ENCODE peak calls at places on chromosomes 2 and 18, in five cellular contexts. B is aorta, X is body of pancreas, Z is mesenchymal stem cell, S is Peyer's patch. Y is an unnamed sample. For H3K36me3, the result is how much of the 10 kb centered on the place peaks cover.

GRCh38 chr2:104848526-104848925 is 5.4 kb upstream of the POU3F3 start:
- DNase-seq in X (no peak), Z (no peak), S (no peak), B (no peak), Y (no peak)

GRCh38 chr2:169363570-169364150 is 1.3 kb upstream of the LRP2 start:
- DNase-seq in S (no peak), B (peak), Z (peak), X (peak), Y (peak)

GRCh38 chr2:113079123-113079522 is 11.4 kb downstream of the IL1F10 start:
- DNase-seq in B (no peak), Z (no peak), S (no peak), X (no peak), Y (no peak)

GRCh38 chr2:64873472-64873924 is 115.7 kb upstream of the SLC1A4 start:
- DNase-seq in Z (peak), X (peak), B (peak), S (peak), Y (peak)

GRCh38 chr18:5546660-5547059 is 2.9 kb upstream of the EPB41L3 start:
- DNase-seq in S (no peak), Z (no peak), B (no peak), X (no peak), Y (no peak)

GRCh38 chr2:190328748-190329147 is 9.1 kb upstream of the HIBCH start:
- DNase-seq in Z (no peak), B (no peak), X (no peak), S (no peak), Y (no peak)

GRCh38 chr18:1094408-1094807 is 189.7 kb downstream of the ADCYAP1 start:
- DNase-seq in Z (peak), X (no peak), S (no peak), B (no peak), Y (no peak)

GRCh38 chr2:219289537-219290361 is 10.6 kb downstream of the DNAJB2 start:
- DNase-seq in Z (peak), X (peak), S (no peak), B (peak), Y (peak)

GRCh38 chr2:128473175-128474013 is 154.7 kb upstream of the HS6ST1 start:
- DNase-seq in B (no peak), Z (peak), X (no peak), S (no peak), Y (no peak)

GRCh38 chr2:110716959-110717645 is 15.3 kb upstream of the ACOXL start:
- DNase-seq in S (no peak), B (no peak), Z (peak), X (no peak), Y (no peak)

GRCh38 chr2:73232471-73233153 is 427 bp downstream of the PRADC1 start:
- DNase-seq in B (no peak), S (no peak), X (peak), Z (no peak), Y (no peak)

GRCh38 chr2:238203104-238203972 is at the start of gene ILKAP:
- DNase-seq in X (peak), S (peak), B (peak), Z (peak), Y (peak)

GRCh38 chr2:200156140-200156858 is 150.2 kb upstream of the SPATS2L start:
- DNase-seq in B (no peak), Z (peak), X (no peak), S (no peak), Y (no peak)

GRCh38 chr2:42446503-42447271 is 47.1 kb downstream of the KCNG3 start:
- DNase-seq in S (no peak), B (no peak), X (no peak), Z (no peak), Y (no peak)

GRCh38 chr2:214853906-214854305 is 44.4 kb upstream of the BARD1 start:
- DNase-seq in X (no peak), S (no peak), B (no peak), Z (no peak), Y (no peak)

GRCh38 chr18:35201502-35201901 is 39.3 kb upstream of the ZNF397 start:
- DNase-seq in B (no peak), S (no peak), Z (no peak), X (no peak), Y (no peak)

GRCh38 chr2:150063950-150064549 is 423.4 kb downstream of the RND3 start:
- DNase-seq in X (no peak), Z (no peak), S (no peak), B (no peak), Y (no peak)

GRCh38 chr2:66539452-66539851 is 104.5 kb downstream of the MEIS1 start:
- DNase-seq in X (no peak), B (no peak), S (no peak), Z (no peak), Y (no peak)

GRCh38 chr2:127032601-127033000 is 74.4 kb downstream of the BIN1 start:
- DNase-seq in S (no peak), X (no peak), Z (peak), B (no peak), Y (no peak)

GRCh38 chr2:31515586-31515985 is 65.2 kb downstream of the SRD5A2 start:
- DNase-seq in Z (no peak), B (no peak), S (no peak), X (no peak), Y (no peak)

GRCh38 chr2:170217778-170218251 is 39.9 kb downstream of the MYO3B start:
- DNase-seq in B (no peak), X (no peak), S (no peak), Z (no peak), Y (no peak)

GRCh38 chr18:49006641-49007136 is 55.9 kb upstream of the SMAD7 start:
- DNase-seq in B (no peak), Z (no peak), X (no peak), S (no peak), Y (peak)

GRCh38 chr2:223108376-223109100 is 56.5 kb downstream of the KCNE4 start:
- DNase-seq in B (no peak), S (no peak), X (no peak), Z (peak), Y (no peak)

GRCh38 chr18:79617521-79618500 is 61.8 kb upstream of the CTDP1 start:
- DNase-seq in Z (no peak), X (no peak), S (peak), B (peak), Y (peak)

GRCh38 chr2:144890828-144891227 is 370.9 kb upstream of the ZEB2 start:
- DNase-seq in Z (peak), S (no peak), X (no peak), B (no peak), Y (no peak)

GRCh38 chr2:128600606-128601297 is 282.1 kb upstream of the HS6ST1 start:
- DNase-seq in B (peak), S (peak), Z (no peak), X (peak), Y (no peak)

GRCh38 chr2:42300527-42300926 is 60.5 kb downstream of the COX7A2L start:
- DNase-seq in B (no peak), X (no peak), S (no peak), Z (no peak), Y (no peak)

GRCh38 chr2:215886026-215886425 is 127.3 kb downstream of the MREG start:
- DNase-seq in S (no peak), B (no peak), Z (no peak), X (no peak), Y (no peak)
- H3K27ac ChIP-seq in S (no peak), B (no peak), Z (no peak), X (no peak), Y (no peak)

GRCh38 chr2:27645197-27645596 is 16.3 kb downstream of the GPN1 start:
- DNase-seq in Z (no peak), S (no peak), B (no peak), X (no peak), Y (no peak)
- H3K36me3 ChIP-seq in Z (half or more), S (under half), B (under half), X (under half), Y (half or more)

GRCh38 chr2:166104084-166104483 is 23.7 kb downstream of the SCN1A start:
- DNase-seq in B (no peak), Z (no peak), S (no peak), X (no peak), Y (no peak)
- H3K27ac ChIP-seq in B (no peak), Z (no peak), S (no peak), X (no peak), Y (no peak)

GRCh38 chr2:218274586-218274985 is 4.3 kb downstream of the PNKD start:
- DNase-seq in X (no peak), S (no peak), B (no peak), Z (no peak), Y (no peak)

GRCh38 chr2:218278531-218279360 is 8.4 kb downstream of the PNKD start:
- DNase-seq in S (no peak), Z (no peak), B (no peak), X (no peak), Y (no peak)

GRCh38 chr2:218275368-218276072 is 5.2 kb downstream of the PNKD start:
- DNase-seq in Z (no peak), S (no peak), X (no peak), B (no peak), Y (no peak)

GRCh38 chr2:218277921-218278320 is 7.6 kb downstream of the PNKD start:
- DNase-seq in B (no peak), Z (no peak), S (no peak), X (no peak), Y (no peak)

DNA sequence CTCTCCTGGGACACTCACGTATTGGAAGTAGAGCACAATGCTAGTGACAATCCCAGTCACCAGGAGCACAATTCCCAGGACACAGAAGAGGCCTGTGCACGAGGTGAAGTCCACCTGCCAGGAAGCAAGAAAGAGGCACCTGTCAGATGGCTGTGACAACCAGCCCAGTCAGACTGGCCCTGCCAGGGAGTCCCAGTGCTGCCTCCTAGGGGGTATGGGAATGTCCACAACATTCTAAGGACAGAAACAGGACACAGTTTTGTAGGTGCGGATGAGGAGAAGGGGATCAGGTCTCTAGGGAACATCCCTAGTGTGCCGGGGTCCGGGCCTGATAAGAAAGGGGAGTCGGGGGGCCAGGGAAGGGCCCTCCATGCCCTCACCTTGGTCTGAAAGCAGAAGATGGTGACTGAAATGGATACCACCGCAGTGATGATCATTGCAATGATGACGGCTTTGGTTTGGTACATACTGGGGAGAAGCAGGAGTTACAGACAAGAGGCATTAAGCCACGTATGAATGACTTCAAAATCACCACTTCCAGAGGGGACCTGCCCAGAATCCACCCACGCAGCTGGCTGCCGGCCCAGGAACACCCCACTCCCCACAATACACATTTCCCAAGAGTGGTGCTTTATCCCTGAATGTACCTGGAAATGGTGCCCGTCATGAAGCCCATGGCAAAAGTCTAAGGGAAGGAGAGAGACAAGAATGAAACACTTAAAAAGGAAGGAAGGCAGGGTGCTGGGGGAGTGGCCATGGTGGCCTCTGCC is 6.9 kb downstream of the PNKD start:
- DNase-seq in Z (no peak), B (no peak), S (no peak), X (no peak), Y (no peak)
- H3K36me3 ChIP-seq in Z (half or more), B (under half), S (under half), X (half or more), Y (half or more)

DNA sequence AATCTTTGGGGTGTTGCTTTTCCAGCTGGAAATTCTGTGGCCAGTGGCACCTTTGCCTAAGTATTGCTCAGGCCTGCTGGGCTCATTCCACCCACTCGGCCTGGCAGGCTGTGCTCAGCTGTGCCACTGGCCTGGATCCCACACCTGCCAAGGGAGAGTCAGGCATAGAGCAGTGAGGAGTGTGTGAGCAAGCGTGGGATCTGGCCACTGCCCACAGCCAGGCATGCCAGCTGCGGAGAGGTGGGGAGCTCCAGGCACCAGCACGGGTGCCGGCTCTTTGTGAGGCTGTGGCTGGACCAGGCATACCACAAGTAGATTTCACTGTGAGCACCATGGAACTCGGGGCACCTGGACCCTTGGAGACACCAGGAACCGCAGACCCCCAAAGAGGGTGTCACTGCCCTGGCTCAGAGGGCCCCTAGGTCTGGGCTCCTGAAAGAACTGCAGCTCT is 118.1 kb upstream of the MAP2 start:
- DNase-seq in X (peak), S (no peak), Z (no peak), B (no peak), Y (no peak)
- H3K27ac ChIP-seq in X (peak), S (no peak), Z (no peak), B (no peak), Y (no peak)

GRCh38 chr2:109542384-109542783 is 71.4 kb downstream of the SEPTIN10 start:
- DNase-seq in X (no peak), Z (peak), S (no peak), B (no peak), Y (no peak)

GRCh38 chr2:109549016-109549595 is 64.7 kb downstream of the SEPTIN10 start:
- DNase-seq in B (no peak), Z (no peak), X (no peak), S (no peak), Y (no peak)

GRCh38 chr2:109545828-109546713 is 67.7 kb downstream of the SEPTIN10 start:
- DNase-seq in S (peak), B (peak), X (peak), Z (peak), Y (no peak)

DNA sequence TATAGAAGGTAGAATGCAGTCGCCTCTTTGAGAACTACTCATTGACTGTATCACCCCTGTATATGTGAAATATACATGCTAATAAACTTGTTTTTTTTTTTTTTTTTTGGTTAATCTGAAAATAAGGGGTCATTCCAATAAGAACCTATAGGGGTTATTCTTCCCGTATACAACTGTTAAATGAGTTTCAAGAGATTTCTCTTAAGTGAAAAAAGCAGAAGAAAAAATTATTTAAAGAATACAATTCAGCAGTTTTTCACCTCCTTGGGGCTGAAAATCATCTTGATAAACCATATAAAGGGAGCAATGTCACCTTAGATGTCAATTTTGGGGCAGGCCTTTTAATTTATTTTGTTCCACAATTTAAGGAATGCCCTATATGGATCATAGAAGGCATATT is 66.5 kb downstream of the SEPTIN10 start:
- DNase-seq in S (no peak), Z (no peak), B (no peak), X (no peak), Y (no peak)
- H3K36me3 ChIP-seq in S (under half), Z (under half), B (under half), X (under half), Y (under half)

GRCh38 chr2:18520605-18521031 is 39.8 kb downstream of the RDH14 start:
- DNase-seq in Z (peak), S (peak), X (peak), B (peak), Y (peak)
- H3K27ac ChIP-seq in Z (no peak), S (no peak), X (no peak), B (no peak), Y (peak)

DNA sequence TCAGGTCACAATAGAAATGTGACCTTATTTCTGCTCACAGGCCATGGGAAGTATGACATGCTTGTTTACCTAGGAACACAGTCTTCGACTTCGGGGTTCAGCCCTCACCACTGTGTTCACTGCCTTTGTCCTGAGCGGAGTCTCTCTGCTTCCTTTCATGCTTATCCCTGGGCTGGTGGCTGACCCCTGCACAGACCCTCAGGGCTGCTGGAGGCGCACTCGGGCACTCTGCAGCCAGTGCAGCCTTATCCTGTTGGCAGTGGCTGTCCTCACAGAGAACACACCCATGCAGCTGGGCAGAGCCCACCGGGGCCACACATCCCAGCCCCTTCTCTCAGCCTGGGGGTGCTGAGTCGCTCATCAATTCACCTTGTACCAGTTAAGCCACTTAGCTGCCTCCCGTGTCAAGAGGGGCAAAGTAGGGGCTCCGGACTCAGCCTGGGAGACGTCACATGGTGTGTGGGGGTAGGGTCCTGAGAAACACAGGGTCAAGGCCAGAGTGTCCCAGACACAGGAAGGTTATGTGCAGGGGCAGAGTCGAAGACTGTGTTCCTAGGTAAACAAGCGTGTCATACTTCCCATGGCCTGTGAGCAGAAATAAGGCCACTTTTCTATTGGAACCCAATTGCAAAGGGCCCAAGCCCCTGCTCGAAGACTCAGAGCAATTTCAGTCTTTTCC is 107.5 kb downstream of the FAM210A start:
- DNase-seq in X (no peak), B (no peak), Z (no peak), S (no peak), Y (no peak)
- H3K36me3 ChIP-seq in X (under half), B (under half), Z (under half), S (under half), Y (under half)

GRCh38 chr18:37435150-37435872 is 130.3 kb downstream of the CELF4 start:
- DNase-seq in B (no peak), Z (no peak), X (no peak), S (no peak), Y (no peak)
- H3K27ac ChIP-seq in B (no peak), Z (no peak), X (no peak), S (no peak), Y (no peak)

Y was measured in heart left ventricle.